ENCODE peak calls at places on chromosomes 12 and 14, in nine cellular contexts. F is right cardiac atrium, U is A549, I is body of pancreas, L is mesendoderm, K is foreskin keratinocyte, D is lower lobe of right lung, Q is kidney, T is fibroblast of lung. Z is an unnamed sample. For H3K4me1, the result is how much of the 10 kb centered on the place peaks cover.

GRCh38 chr12:95548056-95548538 is 3.2 kb downstream of the USP44 start:
- DNase-seq in F (peak), U (no peak), I (peak), L (peak), K (no peak), D (peak), Q (peak), T (no peak), Z (peak)

GRCh38 chr12:102631274-102631673 is 150.9 kb upstream of the IGF1 start:
- DNase-seq in F (no peak), U (peak), I (no peak), L (peak), K (peak), D (no peak), Q (no peak), T (peak), Z (no peak)

GRCh38 chr12:53062977-53063707 is 13.3 kb downstream of the TNS2 start:
- DNase-seq in F (peak), U (no peak), I (no peak), L (no peak), K (no peak), D (no peak), Q (peak), T (no peak), Z (peak)

GRCh38 chr12:46387697-46388096 is 15.1 kb upstream of the SLC38A2 start:
- DNase-seq in F (no peak), U (no peak), I (no peak), L (no peak), K (no peak), D (no peak), Q (no peak), T (no peak), Z (no peak)

GRCh38 chr14:53458368-53458814 is 305.3 kb upstream of the DDHD1 start:
- DNase-seq in F (no peak), U (peak), I (no peak), L (peak), K (peak), D (no peak), Q (no peak), T (peak), Z (no peak)

GRCh38 chr12:94648578-94648977 is 1.8 kb downstream of the TMCC3 start:
- DNase-seq in F (no peak), U (no peak), I (no peak), L (no peak), K (peak), D (no peak), Q (no peak), T (no peak), Z (no peak)

GRCh38 chr12:46825526-46826414 is at the start of gene SLC38A4:
- DNase-seq in F (peak), U (no peak), I (peak), L (peak), K (peak), D (peak), Q (peak), T (peak), Z (no peak)

GRCh38 chr12:1391722-1392121 is 202.7 kb downstream of the FBXL14 start:
- DNase-seq in F (no peak), U (peak), I (no peak), L (peak), K (peak), D (no peak), Q (no peak), T (no peak), Z (no peak)

GRCh38 chr12:105920161-105920684 is 218.5 kb downstream of the NUAK1 start:
- DNase-seq in F (peak), U (no peak), I (no peak), L (peak), K (peak), D (no peak), Q (no peak), T (peak), Z (no peak)

GRCh38 chr12:66964629-66965028 is 285.8 kb upstream of the GRIP1 start:
- DNase-seq in F (no peak), U (no peak), I (no peak), L (no peak), K (peak), D (no peak), Q (no peak), T (peak), Z (no peak)

GRCh38 chr14:32571995-32572866 is 243.1 kb downstream of the AKAP6 start:
- DNase-seq in F (no peak), U (no peak), I (peak), L (no peak), K (no peak), D (no peak), Q (no peak), T (no peak), Z (no peak)

GRCh38 chr12:26630546-26631027 is 202.4 kb downstream of the ITPR2 start:
- DNase-seq in F (peak), U (peak), I (no peak), L (no peak), K (no peak), D (no peak), Q (peak), T (peak), Z (peak)

GRCh38 chr12:28026701-28027100 is 54.2 kb upstream of the PTHLH start:
- DNase-seq in F (no peak), U (peak), I (no peak), L (peak), K (peak), D (no peak), Q (no peak), T (peak), Z (no peak)

GRCh38 chr12:130463259-130463658 is 125.6 kb downstream of the PIWIL1 start:
- DNase-seq in F (no peak), U (no peak), I (peak), L (no peak), K (no peak), D (no peak), Q (no peak), T (no peak), Z (no peak)

GRCh38 chr14:55102141-55102547 is 26.9 kb upstream of the LGALS3 start:
- DNase-seq in F (peak), U (peak), I (peak), L (peak), K (peak), D (peak), Q (peak), T (peak), Z (peak)

GRCh38 chr14:32764131-32764530 is 174.5 kb upstream of the NPAS3 start:
- DNase-seq in F (no peak), U (no peak), I (no peak), L (no peak), K (no peak), D (no peak), Q (no peak), T (peak), Z (no peak)

GRCh38 chr14:24136684-24137528 is 912 bp downstream of the PSME1 start:
- DNase-seq in F (no peak), U (no peak), I (no peak), L (no peak), K (no peak), D (no peak), Q (no peak), T (no peak), Z (peak)

GRCh38 chr14:54252072-54252730 is 144.6 kb upstream of the CDKN3 start:
- DNase-seq in F (no peak), U (peak), I (no peak), L (peak), K (peak), D (no peak), Q (no peak), T (peak), Z (no peak)

GRCh38 chr12:98416845-98417244 is 98.5 kb upstream of the TMPO start:
- DNase-seq in F (no peak), U (peak), I (no peak), L (peak), K (no peak), D (no peak), Q (no peak), T (peak), Z (no peak)

GRCh38 chr12:16949351-16949750 is 343.4 kb upstream of the LMO3 start:
- DNase-seq in F (no peak), U (no peak), I (no peak), L (no peak), K (no peak), D (no peak), Q (no peak), T (no peak), Z (no peak)
- H3K4me1 ChIP-seq in F (under half), U (under half), I (under half), L (under half), K (under half), D (under half), Q (under half), T (under half), Z (under half)

GRCh38 chr14:103125098-103126070 is 2.1 kb downstream of the TNFAIP2 start:
- DNase-seq in F (peak), U (no peak), I (peak), L (no peak), K (no peak), D (no peak), Q (peak), T (no peak), Z (no peak)
- H3K4me1 ChIP-seq in F (under half), U (half or more), I (half or more), L (under half), K (under half), D (half or more), Q (half or more), T (under half), Z (under half)

DNA sequence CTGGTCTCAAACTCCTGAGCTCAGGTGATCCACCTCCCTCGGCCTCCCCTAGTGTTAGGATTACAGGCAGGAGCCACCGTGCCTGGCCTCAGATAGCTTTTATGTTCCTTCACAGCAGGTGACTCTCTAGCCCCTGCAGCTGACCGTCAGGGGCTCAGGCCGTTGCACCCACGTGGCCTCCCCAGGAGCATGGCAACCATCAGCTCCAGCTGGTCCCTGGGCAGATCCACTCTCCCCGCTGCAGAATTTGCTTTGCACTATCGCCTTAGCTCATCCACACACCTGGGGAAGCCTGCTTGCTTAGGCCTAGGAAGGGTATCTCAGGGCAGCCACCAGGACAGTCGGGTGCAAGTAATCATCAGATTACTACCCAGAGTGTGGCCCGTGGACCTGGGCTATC is 62.6 kb downstream of the TSPAN9 start:
- DNase-seq in F (no peak), U (no peak), I (no peak), L (no peak), K (no peak), D (no peak), Q (no peak), T (no peak), Z (no peak)
- H3K4me1 ChIP-seq in F (under half), U (under half), I (under half), L (under half), K (under half), D (under half), Q (under half), T (under half), Z (under half)

DNA sequence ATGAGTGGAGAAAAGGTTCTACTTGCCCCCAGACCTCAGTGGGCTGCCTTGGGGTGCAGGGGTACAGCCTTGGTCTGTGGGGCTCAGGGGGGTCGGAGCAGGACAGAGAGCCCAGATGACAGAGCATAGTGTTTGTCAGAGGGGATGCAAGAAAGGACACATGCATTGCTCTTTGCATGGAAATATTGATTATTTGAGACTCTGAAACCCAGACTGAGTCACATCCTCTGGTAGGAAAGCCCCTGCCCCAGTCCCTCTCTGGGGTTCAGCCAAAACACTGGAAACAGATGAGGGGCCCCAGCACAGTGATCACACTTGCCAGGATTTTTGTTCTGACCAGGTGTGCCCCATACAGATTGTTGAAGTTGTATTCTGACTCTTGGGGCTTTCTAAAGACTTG is 1094.4 kb downstream of the BCL11B start:
- DNase-seq in F (no peak), U (no peak), I (no peak), L (no peak), K (no peak), D (no peak), Q (no peak), T (no peak), Z (no peak)
- H3K4me1 ChIP-seq in F (under half), U (under half), I (under half), L (under half), K (under half), D (under half), Q (under half), T (under half), Z (under half)

GRCh38 chr12:113090740-113091139 is 34.2 kb downstream of the DTX1 start:
- DNase-seq in F (no peak), U (no peak), I (no peak), L (no peak), K (no peak), D (no peak), Q (no peak), T (no peak), Z (no peak)

GRCh38 chr12:113093409-113094101 is 37.0 kb downstream of the DTX1 start:
- DNase-seq in F (no peak), U (no peak), I (no peak), L (no peak), K (no peak), D (no peak), Q (peak), T (no peak), Z (no peak)

GRCh38 chr12:113091506-113091905 is 35.0 kb downstream of the DTX1 start:
- DNase-seq in F (no peak), U (no peak), I (no peak), L (no peak), K (no peak), D (no peak), Q (no peak), T (no peak), Z (no peak)

GRCh38 chr12:113094738-113095137 is 38.2 kb downstream of the DTX1 start:
- DNase-seq in F (no peak), U (no peak), I (no peak), L (no peak), K (no peak), D (no peak), Q (peak), T (no peak), Z (no peak)

GRCh38 chr12:113092478-113093408 is 36.2 kb downstream of the DTX1 start:
- DNase-seq in F (peak), U (peak), I (peak), L (peak), K (no peak), D (peak), Q (peak), T (no peak), Z (no peak)
- H3K4me1 ChIP-seq in F (under half), U (under half), I (under half), L (under half), K (under half), D (under half), Q (under half), T (under half), Z (under half)

DNA sequence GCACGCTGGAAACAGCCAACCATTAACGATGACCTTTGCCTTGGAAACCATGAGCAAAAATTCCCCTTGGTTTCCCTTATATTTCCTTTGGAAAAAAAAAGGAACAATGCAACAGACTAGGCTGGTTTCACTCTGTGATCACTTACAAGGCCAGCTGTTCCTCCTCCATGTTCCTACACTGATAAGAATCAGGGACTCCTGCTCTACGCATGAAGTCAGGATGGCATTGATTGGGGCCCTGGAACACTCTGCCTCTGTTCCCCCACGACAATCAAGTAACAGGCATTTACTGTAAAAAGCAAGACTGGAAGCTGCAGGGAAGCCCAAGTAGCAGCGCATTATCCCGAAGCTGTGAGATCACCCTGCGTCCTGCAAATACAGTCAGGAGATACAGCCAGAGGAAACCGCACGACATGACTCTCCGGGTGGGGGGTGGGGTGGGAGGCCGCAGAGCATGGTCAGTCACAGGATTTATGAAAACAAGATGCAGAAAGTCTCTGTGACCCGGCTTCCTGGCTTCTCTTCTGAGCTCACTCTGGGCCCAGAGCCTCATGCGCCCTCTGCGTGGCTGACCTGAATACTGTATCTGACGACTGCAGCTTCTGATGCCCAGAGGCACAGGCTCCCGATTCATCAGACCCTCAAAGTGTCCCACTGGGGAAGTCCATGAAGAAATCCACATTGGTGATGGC is 31.1 kb downstream of the SSH1 start:
- DNase-seq in F (peak), U (no peak), I (no peak), L (peak), K (no peak), D (peak), Q (peak), T (peak), Z (peak)
- H3K4me1 ChIP-seq in F (under half), U (half or more), I (under half), L (under half), K (under half), D (half or more), Q (under half), T (under half), Z (under half)

GRCh38 chr14:22482085-22482694 is 106.8 kb downstream of the DAD1 start:
- DNase-seq in F (no peak), U (no peak), I (no peak), L (no peak), K (no peak), D (no peak), Q (no peak), T (no peak), Z (no peak)
- H3K4me1 ChIP-seq in F (under half), U (under half), I (under half), L (under half), K (under half), D (under half), Q (under half), T (under half), Z (under half)

DNA sequence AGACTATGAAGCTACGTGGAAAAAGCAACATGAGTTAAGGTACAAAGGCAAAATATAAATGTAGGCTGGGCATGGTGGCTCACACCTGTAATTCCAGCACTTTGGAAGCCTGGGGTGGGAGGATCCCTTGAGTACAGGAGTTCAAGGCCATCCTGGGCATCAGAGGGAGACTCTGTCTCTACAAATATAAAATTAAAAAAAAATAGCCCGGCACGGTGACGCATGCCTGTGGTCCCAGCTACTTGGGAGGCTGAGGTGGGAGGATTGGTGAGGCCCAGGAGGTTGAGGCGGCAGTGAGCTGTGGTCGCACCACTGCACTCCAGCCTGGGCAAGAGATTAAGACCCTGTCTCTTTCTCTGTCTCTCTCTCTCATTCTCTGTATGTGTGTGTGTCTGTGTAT is 4.0 kb upstream of the VPS37B start:
- DNase-seq in F (no peak), U (no peak), I (no peak), L (no peak), K (no peak), D (no peak), Q (no peak), T (no peak), Z (no peak)
- H3K4me1 ChIP-seq in F (under half), U (under half), I (under half), L (under half), K (under half), D (under half), Q (under half), T (under half), Z (under half)

DNA sequence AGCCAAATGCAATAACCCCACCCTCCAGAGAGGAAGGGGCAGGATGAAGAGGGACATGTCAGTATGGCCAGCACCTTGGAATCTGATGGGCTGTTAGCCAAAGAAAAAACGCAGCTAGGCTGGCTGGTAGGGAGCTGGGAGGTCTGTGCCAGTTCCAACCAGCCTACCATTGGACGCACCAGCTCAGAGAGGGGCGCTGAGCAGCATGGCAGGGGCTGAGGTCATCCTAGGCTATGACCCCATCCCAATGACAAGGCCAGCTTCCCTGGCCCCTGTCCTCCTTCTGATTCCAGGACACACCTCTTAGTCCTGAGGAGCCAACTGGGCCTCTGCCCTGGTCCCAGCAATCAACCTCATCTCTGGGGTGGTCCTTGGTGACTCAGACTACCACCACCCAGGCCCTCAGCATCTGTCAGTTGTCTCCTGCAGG is 12.2 kb downstream of the ACTN1 start:
- DNase-seq in F (no peak), U (no peak), I (no peak), L (no peak), K (no peak), D (no peak), Q (no peak), T (no peak), Z (no peak)
- H3K4me1 ChIP-seq in F (half or more), U (half or more), I (half or more), L (under half), K (half or more), D (half or more), Q (under half), T (half or more), Z (under half)